ENCODE peak calls at places on chromosome 2, in seven cellular contexts. W, J, I, L, O, T and P are unnamed samples.

GRCh38 chr2:224816816-224817215 is 100.7 kb upstream of the CCDC195 start:
- DNase-seq in W (no peak), J (no peak), I (peak; percentile 3), L (no peak), O (no peak), T (no peak), P (no peak)

GRCh38 chr2:43269074-43269572 is 42.7 kb upstream of the ZFP36L2 start:
- DNase-seq in W (peak; percentile 43), J (peak; percentile 66), I (no peak), L (no peak), O (peak; percentile 95), T (no peak), P (no peak)

GRCh38 chr2:26175191-26175715 is 2.4 kb downstream of the GAREM2 start:
- DNase-seq in W (no peak), J (no peak), I (no peak), L (no peak), O (peak; percentile 47), T (no peak), P (no peak)

GRCh38 chr2:182980115-182980514 is 58.1 kb downstream of the NCKAP1 start:
- DNase-seq in W (peak; percentile 32), J (no peak), I (peak; percentile 69), L (no peak), O (no peak), T (no peak), P (no peak)

GRCh38 chr2:11407413-11407812 is 58.5 kb downstream of the E2F6 start:
- DNase-seq in W (no peak), J (no peak), I (no peak), L (no peak), O (no peak), T (no peak), P (no peak)

GRCh38 chr2:186042207-186043028 is 303.8 kb downstream of the FSIP2 start:
- DNase-seq in W (no peak), J (no peak), I (no peak), L (no peak), O (no peak), T (no peak), P (no peak)

GRCh38 chr2:191645807-191646611 is 31.9 kb upstream of the NABP1 start:
- DNase-seq in W (no peak), J (no peak), I (no peak), L (no peak), O (no peak), T (no peak), P (no peak)

GRCh38 chr2:197255550-197255949 is 55.0 kb downstream of the ANKRD44 start:
- DNase-seq in W (peak; percentile 70), J (peak; percentile 75), I (peak; percentile 44), L (peak; percentile 65), O (peak; percentile 84), T (peak; percentile 38), P (peak; percentile 61)

GRCh38 chr2:240479111-240479501 is 43.6 kb downstream of the GPC1 start:
- DNase-seq in W (no peak), J (no peak), I (no peak), L (no peak), O (no peak), T (no peak), P (no peak)

GRCh38 chr2:51263921-51264320 is 232.0 kb upstream of the NRXN1 start:
- DNase-seq in W (no peak), J (no peak), I (no peak), L (no peak), O (no peak), T (no peak), P (no peak)

GRCh38 chr2:114294814-114295213 is 147.6 kb upstream of the DPP10 start:
- DNase-seq in W (peak; percentile 29), J (no peak), I (no peak), L (no peak), O (no peak), T (no peak), P (no peak)

GRCh38 chr2:25585189-25585588 is 88.2 kb downstream of the DTNB start:
- DNase-seq in W (no peak), J (no peak), I (no peak), L (no peak), O (no peak), T (no peak), P (no peak)

GRCh38 chr2:241862093-241862492 is 3.4 kb upstream of the PDCD1 start:
- DNase-seq in W (no peak), J (no peak), I (peak; percentile 44), L (no peak), O (no peak), T (no peak), P (no peak)

GRCh38 chr2:197261808-197262226 is 48.8 kb downstream of the ANKRD44 start:
- DNase-seq in W (no peak), J (no peak), I (no peak), L (no peak), O (no peak), T (no peak), P (no peak)

GRCh38 chr2:48940606-48941005 is 185.1 kb upstream of the LHCGR start:
- DNase-seq in W (no peak), J (no peak), I (no peak), L (no peak), O (no peak), T (no peak), P (no peak)

GRCh38 chr2:172513935-172514586 is 41.8 kb upstream of the PDK1 start:
- DNase-seq in W (no peak), J (no peak), I (peak; percentile 54), L (peak; percentile 69), O (no peak), T (no peak), P (no peak)

GRCh38 chr2:191877875-191878274 is 31.0 kb upstream of the CAVIN2 start:
- DNase-seq in W (no peak), J (no peak), I (no peak), L (no peak), O (no peak), T (no peak), P (no peak)

GRCh38 chr2:66560683-66561082 is 125.8 kb downstream of the MEIS1 start:
- DNase-seq in W (no peak), J (no peak), I (no peak), L (no peak), O (no peak), T (no peak), P (no peak)

GRCh38 chr2:198054299-198054698 is 249.9 kb downstream of the PLCL1 start:
- DNase-seq in W (peak; percentile 53), J (peak; percentile 13), I (peak; percentile 74), L (no peak), O (no peak), T (peak; percentile 36), P (peak; percentile 23)

GRCh38 chr2:21038403-21039073 is 5.3 kb downstream of the APOB start:
- DNase-seq in W (no peak), J (no peak), I (no peak), L (no peak), O (peak; percentile 71), T (no peak), P (no peak)

GRCh38 chr2:10141736-10142639 is 19.4 kb downstream of the RRM2 start:
- DNase-seq in W (peak; percentile 60), J (peak; percentile 49), I (peak; percentile 74), L (no peak), O (no peak), T (peak; percentile 26), P (peak; percentile 93)

GRCh38 chr2:189394525-189394924 is 46.7 kb upstream of the WDR75 start:
- DNase-seq in W (no peak), J (no peak), I (no peak), L (no peak), O (no peak), T (no peak), P (no peak)

GRCh38 chr2:189391201-189391600 is 50.1 kb upstream of the WDR75 start:
- DNase-seq in W (no peak), J (no peak), I (no peak), L (no peak), O (no peak), T (no peak), P (no peak)

DNA sequence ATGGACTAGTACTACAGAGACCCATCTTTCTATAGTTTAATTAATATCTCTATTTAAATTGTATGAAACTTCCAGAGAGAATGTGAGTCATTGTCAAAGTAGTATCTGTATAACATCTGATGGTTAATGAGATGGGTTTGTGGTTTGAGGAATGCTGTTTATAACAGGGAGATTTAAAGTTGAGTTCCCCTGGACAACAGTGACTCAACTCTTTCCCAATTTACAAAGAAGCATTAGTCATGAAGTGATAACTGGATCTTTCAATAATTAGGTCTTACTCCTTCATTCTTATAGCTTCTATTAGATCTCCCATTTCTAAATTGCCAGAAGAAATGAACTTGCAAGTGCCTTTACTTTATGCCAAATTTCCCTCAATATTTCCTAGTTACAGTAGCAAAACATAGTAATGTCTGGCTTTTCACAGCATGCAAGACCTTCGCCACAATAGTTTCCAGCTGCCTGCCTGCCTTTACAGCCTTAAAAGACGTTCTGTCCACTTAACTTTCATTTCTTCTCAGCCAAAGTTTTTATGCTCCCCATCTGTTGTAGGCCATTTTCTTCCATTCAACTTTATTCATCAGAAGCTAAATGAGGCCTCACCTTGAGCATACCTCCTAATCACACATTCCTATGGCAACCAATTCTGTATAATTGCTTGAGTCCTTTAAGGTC is 47.7 kb upstream of the WDR75 start:
- DNase-seq in W (no peak), J (no peak), I (no peak), L (no peak), O (no peak), T (no peak), P (no peak)
- H3K27ac ChIP-seq in W (no peak overlapping the region), J (peak overlapping the region; percentile 81), I (no peak overlapping the region), L (no peak overlapping the region), O (peak overlapping the region; percentile 61), T (no peak overlapping the region), P (no peak overlapping the region)

DNA sequence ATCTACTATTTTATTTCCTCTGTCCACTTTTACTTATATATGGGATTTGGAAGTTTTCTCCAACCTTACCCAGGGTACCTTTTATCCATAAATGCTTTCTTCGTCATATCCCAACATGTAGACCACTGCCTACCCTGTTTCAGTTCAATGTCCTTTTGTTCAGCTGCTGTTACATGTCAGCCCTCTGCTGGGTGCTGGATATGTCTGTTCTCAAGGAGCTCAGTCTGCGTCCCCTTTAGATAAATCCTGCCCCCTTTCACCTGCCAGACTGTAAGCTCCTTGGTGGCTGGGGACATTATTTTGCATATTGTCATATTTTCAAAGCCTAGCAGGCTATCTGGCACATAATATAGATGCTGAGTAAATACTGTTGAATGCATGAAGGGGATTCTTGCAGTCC is 53.2 kb downstream of the NEMP2 start:
- DNase-seq in W (no peak), J (no peak), I (no peak), L (no peak), O (no peak), T (no peak), P (no peak)
- TF ChIP-seq CTCF in W (no peak), J (no peak), I (no peak), L (no peak), O (no peak), T (no peak), P (no peak)

GRCh38 chr2:64637000-64637628 is 16.6 kb downstream of the SERTAD2 start:
- DNase-seq in W (no peak), J (peak; percentile 57), I (no peak), L (no peak), O (no peak), T (no peak), P (no peak)
- H3K27ac ChIP-seq in W (no peak overlapping the region), J (peak overlapping the region; percentile 14), I (no peak overlapping the region), L (peak overlapping the region; percentile 91), O (no peak overlapping the region), T (peak overlapping the region; percentile 5), P (no peak overlapping the region)

DNA sequence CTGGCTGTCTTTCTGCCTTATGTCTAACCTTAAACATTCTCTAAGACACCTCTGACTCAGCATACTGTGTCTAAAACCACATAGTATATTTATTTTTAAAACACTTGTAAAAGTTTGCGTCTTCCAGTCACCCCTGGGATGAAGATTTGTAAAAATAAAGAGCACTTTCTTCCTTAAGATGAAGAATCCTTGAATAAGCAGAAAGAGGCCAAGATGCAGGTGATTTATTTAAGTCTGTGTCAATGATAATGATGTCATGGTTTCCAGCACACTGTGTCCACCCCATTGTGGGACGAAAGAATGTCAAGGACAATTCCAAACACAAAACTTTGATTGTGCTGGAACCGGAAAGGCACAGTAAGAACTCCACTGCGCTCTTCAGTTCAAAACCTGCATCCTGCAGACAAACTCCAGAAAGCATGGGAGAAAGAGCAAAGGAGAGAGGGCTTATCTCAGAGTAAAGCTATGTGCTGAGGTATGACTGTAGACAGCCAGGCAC is 92.9 kb downstream of the ZEB2 start:
- DNase-seq in W (no peak), J (no peak), I (no peak), L (no peak), O (no peak), T (no peak), P (no peak)
- TF ChIP-seq CTCF in W (no peak), J (no peak), I (no peak), L (no peak), O (no peak), T (no peak), P (no peak)